ENCODE peak calls at places on chromosomes 2 and 18, in six cellular contexts. Z is lung; L is tibial nerve; W is skeletal muscle cell; A is activated CD8-positive, alpha-beta memory T cell treated with anti-CD3 and anti-CD28 coated beads for 1 hour; D is AG20443. J is an unnamed sample.
A peak's percentile ranks its signal among the peaks of the same experiment; 100 is the strongest.

GRCh38 chr2:18238231-18238630 is 322.2 kb downstream of the RDH14 start:
- DNase-seq in Z (no peak), L (no peak), W (no peak), A (no peak), D (peak; percentile 9), J (no peak)

GRCh38 chr18:36947820-36948348 is 119.0 kb downstream of the KIAA1328 start:
- DNase-seq in Z (no peak), L (no peak), W (no peak), A (no peak), D (no peak), J (no peak)

GRCh38 chr18:57299931-57300330 is 52.4 kb upstream of the ST8SIA3 start:
- DNase-seq in Z (no peak), L (no peak), W (no peak), A (no peak), D (no peak), J (no peak)

GRCh38 chr18:78770149-78771139 is 209.2 kb upstream of the SALL3 start:
- DNase-seq in Z (no peak), L (no peak), W (no peak), A (no peak), D (no peak), J (no peak)

GRCh38 chr18:9612215-9612830 is 2.0 kb downstream of the PPP4R1 start:
- DNase-seq in Z (peak; percentile 46), L (no peak), W (no peak), A (no peak), D (peak; percentile 56), J (no peak)

GRCh38 chr18:68840554-68841263 is 42.8 kb downstream of the CCDC102B start:
- DNase-seq in Z (peak; percentile 40), L (peak; percentile 40), W (peak; percentile 96), A (no peak), D (peak; percentile 60), J (peak; percentile 1)

GRCh38 chr18:48263913-48264506 is 145.2 kb downstream of the ZBTB7C start:
- DNase-seq in Z (no peak), L (no peak), W (no peak), A (no peak), D (no peak), J (peak; percentile 15)

GRCh38 chr2:98568161-98568956 is 40.0 kb downstream of the COA5 start:
- DNase-seq in Z (no peak), L (no peak), W (no peak), A (no peak), D (peak; percentile 66), J (no peak)

GRCh38 chr2:206343816-206344215 is 69.4 kb downstream of the ZDBF2 start:
- DNase-seq in Z (no peak), L (no peak), W (no peak), A (no peak), D (no peak), J (no peak)

GRCh38 chr2:121288454-121289231 is 3.6 kb upstream of the TFCP2L1 start:
- DNase-seq in Z (no peak), L (no peak), W (no peak), A (no peak), D (peak; percentile 4), J (no peak)

GRCh38 chr2:37698931-37699481 is 27.6 kb upstream of the CDC42EP3 start:
- DNase-seq in Z (no peak), L (no peak), W (no peak), A (no peak), D (no peak), J (no peak)

GRCh38 chr18:75210274-75211001 is at the start of gene TSHZ1:
- DNase-seq in Z (peak; percentile 68), L (peak; percentile 80), W (peak; percentile 79), A (no peak), D (peak; percentile 71), J (peak; percentile 41)

GRCh38 chr2:112927745-112928144 is 16.8 kb downstream of the IL37 start:
- DNase-seq in Z (no peak), L (no peak), W (no peak), A (no peak), D (no peak), J (no peak)

GRCh38 chr2:45700407-45701013 is 49.0 kb downstream of the PRKCE start:
- DNase-seq in Z (no peak), L (no peak), W (no peak), A (no peak), D (no peak), J (no peak)

GRCh38 chr18:39675358-39675757 is 2109.8 kb upstream of the CELF4 start:
- DNase-seq in Z (no peak), L (no peak), W (peak; percentile 69), A (no peak), D (peak; percentile 41), J (peak; percentile 2)

GRCh38 chr18:69580107-69580506 is 179.4 kb downstream of the DOK6 start:
- DNase-seq in Z (no peak), L (no peak), W (no peak), A (no peak), D (peak; percentile 40), J (no peak)

GRCh38 chr2:17754773-17755425 is 961 bp downstream of the GEN1 start:
- DNase-seq in Z (no peak), L (no peak), W (no peak), A (no peak), D (no peak), J (no peak)

GRCh38 chr2:120134263-120134662 is 88.9 kb downstream of the TMEM185B start:
- DNase-seq in Z (no peak), L (no peak), W (peak; percentile 79), A (no peak), D (peak; percentile 81), J (peak; percentile 60)

GRCh38 chr18:38790786-38791185 is 1225.2 kb upstream of the CELF4 start:
- DNase-seq in Z (no peak), L (no peak), W (no peak), A (no peak), D (no peak), J (no peak)

GRCh38 chr2:220011859-220012258 is 384.4 kb downstream of the SLC4A3 start:
- DNase-seq in Z (no peak), L (no peak), W (no peak), A (no peak), D (no peak), J (no peak)

GRCh38 chr2:128585706-128586105 is 267.0 kb upstream of the HS6ST1 start:
- DNase-seq in Z (peak; percentile 1), L (no peak), W (peak; percentile 65), A (no peak), D (peak; percentile 22), J (no peak)

GRCh38 chr18:35032113-35032512 is 9.1 kb upstream of the MAPRE2 start:
- DNase-seq in Z (no peak), L (no peak), W (no peak), A (no peak), D (no peak), J (no peak)

GRCh38 chr2:224031358-224031970 is 7.6 kb downstream of the SERPINE2 start:
- DNase-seq in Z (no peak), L (no peak), W (no peak), A (no peak), D (no peak), J (no peak)

J was measured in H54.